ENCODE peak calls at places on chromosomes 4 and X, in ten cellular contexts. L, Q, O, S, Z, V, W, K, M and I are unnamed samples.

GRCh38 chr4:6416518-6417286 is 55.7 kb downstream of the PPP2R2C start:
- DNase-seq in S (no peak), Z (no peak), M (no peak), K (no peak), L (no peak), Q (no peak), W (peak), O (no peak), V (peak), I (no peak)

GRCh38 chr4:114603455-114603854 is 4.8 kb downstream of the UGT8 start:
- DNase-seq in M (no peak), Z (no peak), O (no peak), V (no peak), L (no peak), S (no peak), K (no peak), Q (no peak), W (no peak), I (peak)

GRCh38 chr4:118968813-118969212 is 80.2 kb downstream of the SYNPO2 start:
- DNase-seq in W (no peak), K (no peak), Z (no peak), L (no peak), Q (no peak), M (no peak), V (no peak), S (no peak), O (no peak), I (no peak)

GRCh38 chr4:77010841-77011354 is 61.3 kb downstream of the SEPTIN11 start:
- DNase-seq in W (no peak), L (no peak), V (no peak), S (no peak), O (no peak), Q (no peak), K (no peak), Z (no peak), M (no peak), I (no peak)

GRCh38 chrX:31223817-31224216 is 152.0 kb upstream of the FTHL17 start:
- DNase-seq in L (no peak), K (no peak), S (no peak), O (no peak), M (no peak), W (no peak), V (no peak), Z (no peak), Q (no peak), I (peak)

GRCh38 chr4:114272226-114272625 is 292.8 kb upstream of the ARSJ start:
- DNase-seq in V (no peak), L (no peak), K (no peak), Q (no peak), Z (no peak), W (no peak), S (no peak), M (no peak), O (no peak), I (no peak)

GRCh38 chrX:15864629-15865028 is 10.0 kb upstream of the AP1S2 start:
- DNase-seq in L (no peak), Z (no peak), Q (no peak), M (no peak), O (no peak), K (no peak), V (no peak), W (no peak), S (no peak), I (no peak)

GRCh38 chr4:92198711-92199110 is 105.1 kb upstream of the GRID2 start:
- DNase-seq in M (no peak), Q (no peak), V (no peak), Z (no peak), W (no peak), K (no peak), O (no peak), L (no peak), S (no peak), I (no peak)